ENCODE peak calls at places on chromosomes 11 and 22, in nine cellular contexts. One of them, this sample, is unnamed.

GRCh38 chr11:3159296-3160190 is 5.6 kb downstream of the OSBPL5 start:
- DNase-seq in CD4-positive, alpha-beta memory T cell: no peak
- DNase-seq in WERI-Rb-1: no peak
- DNase-seq in body of pancreas: peak; percentile 66
- DNase-seq in gastrocnemius medialis: peak; percentile 54
- DNase-seq in GM06990: no peak
- DNase-seq in CD8-positive, alpha-beta T cell: no peak
- DNase-seq in RWPE2: no peak
- DNase-seq in breast epithelium: peak; percentile 81
- DNase-seq in this sample: no peak

GRCh38 chr22:45552580-45553332 is 50.1 kb downstream of the FBLN1 start:
- DNase-seq in CD4-positive, alpha-beta memory T cell: no peak
- DNase-seq in gastrocnemius medialis: no peak
- DNase-seq in body of pancreas: peak; percentile 66
- DNase-seq in WERI-Rb-1: no peak
- DNase-seq in CD8-positive, alpha-beta T cell: no peak
- DNase-seq in GM06990: no peak
- DNase-seq in breast epithelium: peak; percentile 59
- DNase-seq in RWPE2: no peak
- DNase-seq in this sample: no peak

GRCh38 chr11:91239359-91239758 is 985.3 kb upstream of the FAT3 start:
- DNase-seq in gastrocnemius medialis: no peak
- DNase-seq in body of pancreas: no peak
- DNase-seq in CD4-positive, alpha-beta memory T cell: no peak
- DNase-seq in CD8-positive, alpha-beta T cell: no peak
- DNase-seq in GM06990: no peak
- DNase-seq in RWPE2: no peak
- DNase-seq in breast epithelium: no peak
- DNase-seq in WERI-Rb-1: no peak
- DNase-seq in this sample: no peak

GRCh38 chr11:1931326-1931725 is 11.8 kb downstream of the TNNT3 start:
- DNase-seq in CD8-positive, alpha-beta T cell: no peak
- DNase-seq in WERI-Rb-1: peak; percentile 3
- DNase-seq in breast epithelium: no peak
- DNase-seq in body of pancreas: peak; percentile 23
- DNase-seq in GM06990: no peak
- DNase-seq in RWPE2: peak; percentile 21
- DNase-seq in CD4-positive, alpha-beta memory T cell: no peak
- DNase-seq in gastrocnemius medialis: no peak
- DNase-seq in this sample: no peak

GRCh38 chr11:116336540-116336939 is 436.2 kb downstream of the BUD13 start:
- DNase-seq in body of pancreas: no peak
- DNase-seq in CD8-positive, alpha-beta T cell: no peak
- DNase-seq in CD4-positive, alpha-beta memory T cell: no peak
- DNase-seq in gastrocnemius medialis: no peak
- DNase-seq in RWPE2: no peak
- DNase-seq in WERI-Rb-1: no peak
- DNase-seq in GM06990: no peak
- DNase-seq in breast epithelium: no peak
- DNase-seq in this sample: no peak

GRCh38 chr11:75272391-75272790 is 31.8 kb downstream of the TPBGL start:
- DNase-seq in body of pancreas: no peak
- DNase-seq in CD4-positive, alpha-beta memory T cell: no peak
- DNase-seq in gastrocnemius medialis: no peak
- DNase-seq in CD8-positive, alpha-beta T cell: no peak
- DNase-seq in RWPE2: peak; percentile 19
- DNase-seq in GM06990: no peak
- DNase-seq in WERI-Rb-1: no peak
- DNase-seq in breast epithelium: no peak
- DNase-seq in this sample: no peak

GRCh38 chr22:22235564-22235963 is 9.0 kb upstream of the VPREB1 start:
- DNase-seq in RWPE2: no peak
- DNase-seq in gastrocnemius medialis: no peak
- DNase-seq in CD4-positive, alpha-beta memory T cell: peak; percentile 20
- DNase-seq in CD8-positive, alpha-beta T cell: peak; percentile 61
- DNase-seq in WERI-Rb-1: no peak
- DNase-seq in body of pancreas: peak; percentile 34
- DNase-seq in GM06990: no peak
- DNase-seq in breast epithelium: no peak
- DNase-seq in this sample: peak; percentile 44

GRCh38 chr22:39243443-39244072 is 1.2 kb downstream of the PDGFB start:
- DNase-seq in GM06990: no peak
- DNase-seq in RWPE2: no peak
- DNase-seq in breast epithelium: no peak
- DNase-seq in WERI-Rb-1: no peak
- DNase-seq in CD4-positive, alpha-beta memory T cell: no peak
- DNase-seq in body of pancreas: peak; percentile 61
- DNase-seq in CD8-positive, alpha-beta T cell: no peak
- DNase-seq in gastrocnemius medialis: no peak
- DNase-seq in this sample: no peak

GRCh38 chr11:117980280-117980679 is 5.9 kb upstream of the IL10RA start:
- DNase-seq in CD8-positive, alpha-beta T cell: no peak
- DNase-seq in GM06990: no peak
- DNase-seq in WERI-Rb-1: no peak
- DNase-seq in CD4-positive, alpha-beta memory T cell: no peak
- DNase-seq in body of pancreas: no peak
- DNase-seq in gastrocnemius medialis: no peak
- DNase-seq in RWPE2: no peak
- DNase-seq in breast epithelium: no peak
- DNase-seq in this sample: no peak

GRCh38 chr11:117833401-117833891 is 8.9 kb upstream of the FXYD2 start:
- DNase-seq in body of pancreas: peak; percentile 98
- DNase-seq in CD4-positive, alpha-beta memory T cell: no peak
- DNase-seq in WERI-Rb-1: peak; percentile 86
- DNase-seq in CD8-positive, alpha-beta T cell: no peak
- DNase-seq in breast epithelium: peak; percentile 88
- DNase-seq in RWPE2: no peak
- DNase-seq in GM06990: no peak
- DNase-seq in gastrocnemius medialis: peak; percentile 89
- DNase-seq in this sample: no peak

GRCh38 chr11:35654711-35655110 is 7.9 kb upstream of the TRIM44 start:
- DNase-seq in CD4-positive, alpha-beta memory T cell: no peak
- DNase-seq in breast epithelium: no peak
- DNase-seq in CD8-positive, alpha-beta T cell: no peak
- DNase-seq in gastrocnemius medialis: no peak
- DNase-seq in body of pancreas: no peak
- DNase-seq in RWPE2: no peak
- DNase-seq in WERI-Rb-1: no peak
- DNase-seq in GM06990: no peak
- DNase-seq in this sample: no peak

GRCh38 chr11:62444271-62444833 is 25.5 kb downstream of the SCGB1A1 start:
- DNase-seq in GM06990: peak; percentile 20
- DNase-seq in gastrocnemius medialis: peak; percentile 15
- DNase-seq in CD8-positive, alpha-beta T cell: no peak
- DNase-seq in RWPE2: no peak
- DNase-seq in WERI-Rb-1: peak; percentile 26
- DNase-seq in body of pancreas: peak; percentile 34
- DNase-seq in breast epithelium: peak; percentile 69
- DNase-seq in CD4-positive, alpha-beta memory T cell: no peak
- DNase-seq in this sample: no peak

GRCh38 chr11:128550261-128550821 is 37.0 kb downstream of the ETS1 start:
- DNase-seq in GM06990: no peak
- DNase-seq in CD8-positive, alpha-beta T cell: no peak
- DNase-seq in CD4-positive, alpha-beta memory T cell: no peak
- DNase-seq in RWPE2: no peak
- DNase-seq in WERI-Rb-1: no peak
- DNase-seq in body of pancreas: no peak
- DNase-seq in gastrocnemius medialis: no peak
- DNase-seq in breast epithelium: no peak
- DNase-seq in this sample: no peak

GRCh38 chr11:128552783-128553661 is 34.3 kb downstream of the ETS1 start:
- DNase-seq in gastrocnemius medialis: no peak
- DNase-seq in GM06990: peak; percentile 78
- DNase-seq in breast epithelium: peak; percentile 76
- DNase-seq in CD4-positive, alpha-beta memory T cell: peak; percentile 28
- DNase-seq in body of pancreas: peak; percentile 31
- DNase-seq in RWPE2: no peak
- DNase-seq in WERI-Rb-1: no peak
- DNase-seq in CD8-positive, alpha-beta T cell: no peak
- DNase-seq in this sample: no peak

GRCh38 chr11:22707119-22707899 is 40.9 kb downstream of the GAS2 start:
- DNase-seq in CD4-positive, alpha-beta memory T cell: no peak
- DNase-seq in CD8-positive, alpha-beta T cell: no peak
- DNase-seq in breast epithelium: no peak
- DNase-seq in RWPE2: no peak
- DNase-seq in GM06990: no peak
- DNase-seq in body of pancreas: peak; percentile 5
- DNase-seq in gastrocnemius medialis: no peak
- DNase-seq in WERI-Rb-1: no peak
- DNase-seq in this sample: no peak

GRCh38 chr11:79067355-79067685 is 373.5 kb downstream of the TENM4 start:
- DNase-seq in gastrocnemius medialis: no peak
- DNase-seq in RWPE2: no peak
- DNase-seq in body of pancreas: no peak
- DNase-seq in breast epithelium: no peak
- DNase-seq in WERI-Rb-1: no peak
- DNase-seq in GM06990: no peak
- DNase-seq in CD4-positive, alpha-beta memory T cell: no peak
- DNase-seq in CD8-positive, alpha-beta T cell: no peak
- DNase-seq in this sample: no peak

GRCh38 chr11:117583063-117583801 is 213.8 kb downstream of the DSCAML1 start:
- DNase-seq in body of pancreas: no peak
- DNase-seq in CD8-positive, alpha-beta T cell: no peak
- DNase-seq in WERI-Rb-1: peak; percentile 74
- DNase-seq in GM06990: no peak
- DNase-seq in gastrocnemius medialis: no peak
- DNase-seq in breast epithelium: no peak
- DNase-seq in RWPE2: no peak
- DNase-seq in CD4-positive, alpha-beta memory T cell: no peak
- DNase-seq in this sample: no peak

GRCh38 chr11:4713241-4713640 is 8.7 kb downstream of the MMP26 start:
- DNase-seq in CD8-positive, alpha-beta T cell: no peak
- DNase-seq in body of pancreas: no peak
- DNase-seq in gastrocnemius medialis: no peak
- DNase-seq in GM06990: no peak
- DNase-seq in breast epithelium: no peak
- DNase-seq in WERI-Rb-1: no peak
- DNase-seq in CD4-positive, alpha-beta memory T cell: no peak
- DNase-seq in RWPE2: no peak
- DNase-seq in this sample: no peak

GRCh38 chr22:31329029-31329428 is 17.1 kb downstream of the PATZ1 start:
- DNase-seq in breast epithelium: peak; percentile 38
- DNase-seq in WERI-Rb-1: no peak
- DNase-seq in body of pancreas: no peak
- DNase-seq in gastrocnemius medialis: no peak
- DNase-seq in CD4-positive, alpha-beta memory T cell: no peak
- DNase-seq in GM06990: no peak
- DNase-seq in CD8-positive, alpha-beta T cell: no peak
- DNase-seq in RWPE2: no peak
- DNase-seq in this sample: no peak

GRCh38 chr11:130858215-130858614 is 58.1 kb downstream of the SNX19 start:
- DNase-seq in GM06990: no peak
- DNase-seq in body of pancreas: peak; percentile 74
- DNase-seq in CD8-positive, alpha-beta T cell: no peak
- DNase-seq in WERI-Rb-1: no peak
- DNase-seq in RWPE2: no peak
- DNase-seq in CD4-positive, alpha-beta memory T cell: no peak
- DNase-seq in breast epithelium: no peak
- DNase-seq in gastrocnemius medialis: no peak
- DNase-seq in this sample: no peak

GRCh38 chr11:123386746-123387510 is 43.1 kb upstream of the GRAMD1B start:
- DNase-seq in GM06990: no peak
- DNase-seq in CD8-positive, alpha-beta T cell: no peak
- DNase-seq in CD4-positive, alpha-beta memory T cell: no peak
- DNase-seq in gastrocnemius medialis: no peak
- DNase-seq in WERI-Rb-1: no peak
- DNase-seq in RWPE2: no peak
- DNase-seq in breast epithelium: no peak
- DNase-seq in body of pancreas: no peak
- DNase-seq in this sample: no peak
- H3K4me3 ChIP-seq in GM06990: no peak overlapping the region
- H3K4me3 ChIP-seq in CD8-positive, alpha-beta T cell: no peak overlapping the region
- H3K4me3 ChIP-seq in CD4-positive, alpha-beta memory T cell: no peak overlapping the region
- H3K4me3 ChIP-seq in gastrocnemius medialis: no peak overlapping the region
- H3K4me3 ChIP-seq in WERI-Rb-1: no peak overlapping the region
- H3K4me3 ChIP-seq in RWPE2: no peak overlapping the region
- H3K4me3 ChIP-seq in breast epithelium: no peak overlapping the region
- H3K4me3 ChIP-seq in body of pancreas: no peak overlapping the region
- H3K4me3 ChIP-seq in this sample: no peak overlapping the region

DNA sequence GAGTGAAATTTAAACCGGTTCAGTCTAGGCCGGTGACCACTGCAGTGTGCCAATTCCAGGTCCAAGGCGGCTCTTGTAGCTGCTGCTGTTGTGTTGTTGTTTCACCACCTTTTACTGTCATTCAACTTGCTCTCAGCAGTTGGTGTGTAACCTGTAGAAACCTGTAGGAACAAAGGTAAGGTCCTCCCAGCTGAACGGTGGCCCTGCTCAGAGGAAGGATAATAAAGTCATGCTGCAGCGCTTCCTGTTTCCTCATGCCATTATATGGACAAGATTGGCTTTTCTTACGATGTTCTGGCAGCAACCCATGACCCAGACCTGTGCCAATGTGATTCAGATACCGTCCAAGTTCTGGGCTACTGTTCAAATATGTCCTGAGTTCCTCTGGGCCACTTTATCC is 13.4 kb downstream of the FAM181B start:
- DNase-seq in CD4-positive, alpha-beta memory T cell: no peak
- DNase-seq in gastrocnemius medialis: no peak
- DNase-seq in GM06990: no peak
- DNase-seq in WERI-Rb-1: no peak
- DNase-seq in RWPE2: no peak
- DNase-seq in body of pancreas: no peak
- DNase-seq in breast epithelium: no peak
- DNase-seq in CD8-positive, alpha-beta T cell: no peak
- DNase-seq in this sample: no peak
- H3K27me3 ChIP-seq in CD4-positive, alpha-beta memory T cell: no peaks in the 10 kb centered on the region
- H3K27me3 ChIP-seq in gastrocnemius medialis: no peaks in the 10 kb centered on the region
- H3K27me3 ChIP-seq in GM06990: no peaks in the 10 kb centered on the region
- H3K27me3 ChIP-seq in WERI-Rb-1: peaks cover 7% of the 10 kb centered on the region
- H3K27me3 ChIP-seq in RWPE2: no peaks in the 10 kb centered on the region
- H3K27me3 ChIP-seq in body of pancreas: no peaks in the 10 kb centered on the region
- H3K27me3 ChIP-seq in breast epithelium: no peaks in the 10 kb centered on the region
- H3K27me3 ChIP-seq in CD8-positive, alpha-beta T cell: no peaks in the 10 kb centered on the region
- H3K27me3 ChIP-seq in this sample: no peaks in the 10 kb centered on the region

GRCh38 chr22:29690481-29690880 is 29.3 kb upstream of the CABP7 start:
- DNase-seq in GM06990: no peak
- DNase-seq in body of pancreas: no peak
- DNase-seq in breast epithelium: no peak
- DNase-seq in CD8-positive, alpha-beta T cell: no peak
- DNase-seq in WERI-Rb-1: peak; percentile 78
- DNase-seq in CD4-positive, alpha-beta memory T cell: no peak
- DNase-seq in gastrocnemius medialis: no peak
- DNase-seq in RWPE2: no peak
- DNase-seq in this sample: no peak
- H3K36me3 ChIP-seq in GM06990: peaks cover 3% of the 10 kb centered on the region
- H3K36me3 ChIP-seq in body of pancreas: peaks cover 2% of the 10 kb centered on the region
- H3K36me3 ChIP-seq in breast epithelium: no peaks in the 10 kb centered on the region
- H3K36me3 ChIP-seq in CD8-positive, alpha-beta T cell: peaks cover 18% of the 10 kb centered on the region
- H3K36me3 ChIP-seq in WERI-Rb-1: peaks cover 15% of the 10 kb centered on the region
- H3K36me3 ChIP-seq in CD4-positive, alpha-beta memory T cell: peaks cover 7% of the 10 kb centered on the region
- H3K36me3 ChIP-seq in gastrocnemius medialis: no peaks in the 10 kb centered on the region
- H3K36me3 ChIP-seq in RWPE2: peaks cover 29% of the 10 kb centered on the region
- H3K36me3 ChIP-seq in this sample: no peaks in the 10 kb centered on the region

DNA sequence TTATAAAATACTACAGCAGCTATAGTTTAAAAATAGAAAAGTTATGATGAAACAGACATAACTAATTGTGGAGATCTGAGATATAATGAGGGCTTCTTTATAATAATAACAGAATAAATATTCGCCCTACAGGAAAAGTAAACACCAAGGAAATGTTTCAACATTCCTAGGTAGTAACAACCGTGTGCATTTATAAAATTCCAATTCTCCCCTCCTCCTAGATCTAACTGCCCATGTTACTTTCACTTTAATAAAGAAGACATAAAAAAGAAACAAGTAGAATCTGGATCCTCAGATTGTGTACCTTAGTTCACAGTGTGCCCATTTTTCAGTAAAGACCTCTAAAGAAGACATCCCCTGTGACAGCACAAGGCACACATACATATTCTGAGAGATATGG is 57.8 kb upstream of the MN1 start:
- DNase-seq in WERI-Rb-1: no peak
- DNase-seq in breast epithelium: no peak
- DNase-seq in CD4-positive, alpha-beta memory T cell: no peak
- DNase-seq in body of pancreas: no peak
- DNase-seq in RWPE2: no peak
- DNase-seq in gastrocnemius medialis: no peak
- DNase-seq in GM06990: no peak
- DNase-seq in CD8-positive, alpha-beta T cell: no peak
- DNase-seq in this sample: no peak
- H3K4me3 ChIP-seq in WERI-Rb-1: no peak overlapping the region
- H3K4me3 ChIP-seq in breast epithelium: no peak overlapping the region
- H3K4me3 ChIP-seq in CD4-positive, alpha-beta memory T cell: no peak overlapping the region
- H3K4me3 ChIP-seq in body of pancreas: no peak overlapping the region
- H3K4me3 ChIP-seq in RWPE2: no peak overlapping the region
- H3K4me3 ChIP-seq in gastrocnemius medialis: no peak overlapping the region
- H3K4me3 ChIP-seq in GM06990: no peak overlapping the region
- H3K4me3 ChIP-seq in CD8-positive, alpha-beta T cell: no peak overlapping the region
- H3K4me3 ChIP-seq in this sample: no peak overlapping the region